ENCODE peak calls at places on chromosomes 1 and 21, in seven cellular contexts. One of them, this sample, is unnamed. For H3K4me1, the result is how much of the 10 kb centered on the place peaks cover.

GRCh38 chr1:24963099-24963872 is 33.2 kb upstream of the RUNX3 start:
- DNase-seq in esophagus squamous epithelium: no peak
- DNase-seq in adipocyte: no peak
- DNase-seq in body of pancreas: no peak
- DNase-seq in transverse colon: peak
- DNase-seq in psoas muscle: no peak
- DNase-seq in CD8-positive, alpha-beta T cell: peak
- DNase-seq in this sample: peak

GRCh38 chr1:21924503-21925005 is 12.6 kb downstream of the HSPG2 start:
- DNase-seq in esophagus squamous epithelium: no peak
- DNase-seq in adipocyte: no peak
- DNase-seq in body of pancreas: no peak
- DNase-seq in transverse colon: no peak
- DNase-seq in psoas muscle: peak
- DNase-seq in CD8-positive, alpha-beta T cell: no peak
- DNase-seq in this sample: peak

GRCh38 chr1:228370941-228371740 is 35.5 kb downstream of the TRIM11 start:
- DNase-seq in esophagus squamous epithelium: no peak
- DNase-seq in adipocyte: no peak
- DNase-seq in body of pancreas: no peak
- DNase-seq in transverse colon: no peak
- DNase-seq in psoas muscle: peak
- DNase-seq in CD8-positive, alpha-beta T cell: peak
- DNase-seq in this sample: no peak

GRCh38 chr1:12402159-12402673 is 172.4 kb downstream of the VPS13D start:
- DNase-seq in esophagus squamous epithelium: no peak
- DNase-seq in adipocyte: no peak
- DNase-seq in body of pancreas: no peak
- DNase-seq in transverse colon: no peak
- DNase-seq in psoas muscle: no peak
- DNase-seq in CD8-positive, alpha-beta T cell: no peak
- DNase-seq in this sample: no peak

GRCh38 chr1:94949681-94950661 is 23.1 kb upstream of the CNN3 start:
- DNase-seq in esophagus squamous epithelium: no peak
- DNase-seq in adipocyte: no peak
- DNase-seq in body of pancreas: peak
- DNase-seq in transverse colon: peak
- DNase-seq in psoas muscle: no peak
- DNase-seq in CD8-positive, alpha-beta T cell: no peak
- DNase-seq in this sample: peak

GRCh38 chr1:98355656-98356384 is 305.7 kb upstream of the SNX7 start:
- DNase-seq in esophagus squamous epithelium: no peak
- DNase-seq in adipocyte: no peak
- DNase-seq in body of pancreas: no peak
- DNase-seq in transverse colon: no peak
- DNase-seq in psoas muscle: no peak
- DNase-seq in CD8-positive, alpha-beta T cell: no peak
- DNase-seq in this sample: no peak

GRCh38 chr1:44511769-44512168 is 106.7 kb downstream of the RNF220 start:
- DNase-seq in esophagus squamous epithelium: no peak
- DNase-seq in adipocyte: peak
- DNase-seq in body of pancreas: no peak
- DNase-seq in transverse colon: no peak
- DNase-seq in psoas muscle: no peak
- DNase-seq in CD8-positive, alpha-beta T cell: no peak
- DNase-seq in this sample: no peak

GRCh38 chr1:109281680-109282496 is 1.1 kb downstream of the PSRC1 start:
- DNase-seq in esophagus squamous epithelium: no peak
- DNase-seq in adipocyte: peak
- DNase-seq in body of pancreas: no peak
- DNase-seq in transverse colon: no peak
- DNase-seq in psoas muscle: no peak
- DNase-seq in CD8-positive, alpha-beta T cell: no peak
- DNase-seq in this sample: no peak

GRCh38 chr1:207027221-207027777 is 5.3 kb downstream of the C1orf116 start:
- DNase-seq in esophagus squamous epithelium: no peak
- DNase-seq in adipocyte: no peak
- DNase-seq in body of pancreas: no peak
- DNase-seq in transverse colon: peak
- DNase-seq in psoas muscle: no peak
- DNase-seq in CD8-positive, alpha-beta T cell: no peak
- DNase-seq in this sample: peak
- H3K4me1 ChIP-seq in esophagus squamous epithelium: under half
- H3K4me1 ChIP-seq in adipocyte: under half
- H3K4me1 ChIP-seq in body of pancreas: half or more
- H3K4me1 ChIP-seq in transverse colon: under half
- H3K4me1 ChIP-seq in psoas muscle: under half
- H3K4me1 ChIP-seq in CD8-positive, alpha-beta T cell: under half
- H3K4me1 ChIP-seq in this sample: under half

DNA sequence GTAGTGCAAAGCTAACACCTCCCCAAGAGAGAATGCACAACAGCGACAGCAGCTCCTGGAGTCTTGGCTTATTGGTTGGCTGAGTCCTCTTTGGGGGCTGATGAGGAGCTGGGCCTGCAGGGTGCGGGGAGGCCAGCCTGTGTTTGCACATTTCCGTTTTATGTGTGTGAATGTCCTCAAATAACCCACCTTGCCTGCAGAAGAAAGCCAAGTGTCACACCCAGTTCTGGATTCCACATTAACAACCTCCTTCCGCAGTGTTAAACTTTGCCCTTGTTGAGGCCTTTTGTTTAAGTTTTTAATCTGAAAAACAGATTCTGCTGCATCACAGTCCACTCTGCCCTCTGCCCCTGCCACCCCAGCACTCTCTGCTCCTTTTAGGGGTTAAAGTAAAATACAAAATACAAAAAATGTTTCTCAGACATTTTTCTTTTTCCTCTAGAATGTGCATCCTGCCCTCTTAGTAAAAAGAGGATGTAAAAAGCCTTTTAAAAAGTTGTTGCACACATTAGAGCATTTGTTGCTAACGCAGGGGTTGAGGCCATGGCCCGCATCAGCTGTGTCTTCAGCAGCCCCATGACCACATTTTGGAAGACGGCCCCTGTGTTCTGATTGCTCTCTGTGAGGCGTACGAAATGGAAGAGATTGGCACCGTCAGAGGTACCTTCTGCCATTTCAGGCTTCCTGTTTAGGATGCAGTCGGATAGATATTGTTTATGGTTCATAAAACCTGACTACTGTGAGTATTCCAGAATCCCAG is 274.3 kb downstream of the TM2D1 start:
- DNase-seq in esophagus squamous epithelium: no peak
- DNase-seq in adipocyte: no peak
- DNase-seq in body of pancreas: no peak
- DNase-seq in transverse colon: peak
- DNase-seq in psoas muscle: peak
- DNase-seq in CD8-positive, alpha-beta T cell: no peak
- DNase-seq in this sample: no peak
- H3K4me1 ChIP-seq in esophagus squamous epithelium: half or more
- H3K4me1 ChIP-seq in adipocyte: half or more
- H3K4me1 ChIP-seq in body of pancreas: under half
- H3K4me1 ChIP-seq in transverse colon: half or more
- H3K4me1 ChIP-seq in psoas muscle: half or more
- H3K4me1 ChIP-seq in CD8-positive, alpha-beta T cell: under half
- H3K4me1 ChIP-seq in this sample: under half

GRCh38 chr1:234397732-234398131 is 24.5 kb downstream of the COA6 start:
- DNase-seq in esophagus squamous epithelium: no peak
- DNase-seq in adipocyte: no peak
- DNase-seq in body of pancreas: no peak
- DNase-seq in transverse colon: no peak
- DNase-seq in psoas muscle: no peak
- DNase-seq in CD8-positive, alpha-beta T cell: no peak
- DNase-seq in this sample: no peak

GRCh38 chr1:234396092-234396491 is 22.8 kb downstream of the COA6 start:
- DNase-seq in esophagus squamous epithelium: no peak
- DNase-seq in adipocyte: no peak
- DNase-seq in body of pancreas: no peak
- DNase-seq in transverse colon: no peak
- DNase-seq in psoas muscle: no peak
- DNase-seq in CD8-positive, alpha-beta T cell: no peak
- DNase-seq in this sample: no peak

GRCh38 chr1:234396871-234397270 is 23.6 kb downstream of the COA6 start:
- DNase-seq in esophagus squamous epithelium: no peak
- DNase-seq in adipocyte: no peak
- DNase-seq in body of pancreas: no peak
- DNase-seq in transverse colon: no peak
- DNase-seq in psoas muscle: no peak
- DNase-seq in CD8-positive, alpha-beta T cell: no peak
- DNase-seq in this sample: no peak

GRCh38 chr1:234395297-234395696 is 22.0 kb downstream of the COA6 start:
- DNase-seq in esophagus squamous epithelium: no peak
- DNase-seq in adipocyte: no peak
- DNase-seq in body of pancreas: no peak
- DNase-seq in transverse colon: no peak
- DNase-seq in psoas muscle: no peak
- DNase-seq in CD8-positive, alpha-beta T cell: no peak
- DNase-seq in this sample: no peak

DNA sequence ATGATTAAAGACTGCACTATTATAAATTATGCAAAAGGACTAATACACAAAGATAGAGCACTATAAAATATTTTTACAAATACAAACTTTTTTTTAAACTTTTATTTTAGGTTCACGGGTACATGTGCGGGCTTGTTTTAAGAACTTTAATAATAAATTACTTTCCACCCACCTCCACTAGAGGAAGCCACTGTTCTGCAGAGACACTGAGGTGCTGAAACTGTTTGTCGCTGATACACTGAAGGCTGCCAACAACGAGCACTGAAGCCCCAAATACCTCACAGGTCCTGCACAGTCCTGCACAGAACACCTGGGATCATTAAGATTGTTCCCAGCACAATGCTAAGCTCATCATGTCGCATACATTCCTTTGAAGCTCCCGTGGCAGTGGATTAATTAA is 19.9 kb downstream of the COA6 start:
- DNase-seq in esophagus squamous epithelium: no peak
- DNase-seq in adipocyte: no peak
- DNase-seq in body of pancreas: no peak
- DNase-seq in transverse colon: no peak
- DNase-seq in psoas muscle: no peak
- DNase-seq in CD8-positive, alpha-beta T cell: no peak
- DNase-seq in this sample: no peak
- H3K4me1 ChIP-seq in esophagus squamous epithelium: under half
- H3K4me1 ChIP-seq in adipocyte: under half
- H3K4me1 ChIP-seq in body of pancreas: under half
- H3K4me1 ChIP-seq in transverse colon: under half
- H3K4me1 ChIP-seq in psoas muscle: under half
- H3K4me1 ChIP-seq in CD8-positive, alpha-beta T cell: under half
- H3K4me1 ChIP-seq in this sample: under half

DNA sequence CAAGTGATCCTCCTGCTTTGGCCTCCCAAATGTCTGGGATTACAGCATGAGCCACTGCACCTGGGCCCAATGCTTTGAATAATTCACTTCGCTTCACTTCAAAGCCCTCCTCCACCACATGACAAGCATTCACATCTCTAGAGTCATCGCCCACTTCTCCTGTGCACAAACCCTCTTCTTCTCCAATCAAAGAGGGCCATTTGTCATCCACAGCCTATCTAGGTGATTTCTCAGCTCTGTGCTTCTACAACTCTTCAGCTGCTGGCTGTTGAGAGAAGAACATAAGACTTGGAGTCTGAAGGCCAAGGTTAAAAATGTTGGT is 20.1 kb upstream of the PSMB2 start:
- DNase-seq in esophagus squamous epithelium: no peak
- DNase-seq in adipocyte: no peak
- DNase-seq in body of pancreas: no peak
- DNase-seq in transverse colon: no peak
- DNase-seq in psoas muscle: no peak
- DNase-seq in CD8-positive, alpha-beta T cell: no peak
- DNase-seq in this sample: no peak
- H3K4me1 ChIP-seq in esophagus squamous epithelium: under half
- H3K4me1 ChIP-seq in adipocyte: under half
- H3K4me1 ChIP-seq in body of pancreas: under half
- H3K4me1 ChIP-seq in transverse colon: under half
- H3K4me1 ChIP-seq in psoas muscle: under half
- H3K4me1 ChIP-seq in CD8-positive, alpha-beta T cell: under half
- H3K4me1 ChIP-seq in this sample: under half

DNA sequence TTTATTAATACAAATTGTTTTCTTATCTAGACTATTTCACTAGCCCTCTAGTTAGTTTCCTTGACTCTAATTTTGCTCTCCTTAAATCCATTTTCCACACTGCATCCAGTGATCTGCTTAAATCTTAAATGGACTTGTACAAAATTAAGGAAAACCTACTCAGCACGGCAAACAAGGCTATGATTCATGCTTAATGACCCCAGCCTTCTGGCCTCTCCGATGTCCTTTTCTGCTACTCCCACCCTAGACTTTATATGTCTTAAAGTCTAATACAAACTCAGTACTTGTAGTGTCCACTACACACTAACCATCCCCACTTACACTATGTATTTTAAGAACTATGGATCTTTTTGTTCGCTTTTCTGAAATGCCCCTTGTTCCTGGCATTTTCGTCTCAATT is 2.2 kb downstream of the TMED5 start:
- DNase-seq in esophagus squamous epithelium: no peak
- DNase-seq in adipocyte: peak
- DNase-seq in body of pancreas: no peak
- DNase-seq in transverse colon: no peak
- DNase-seq in psoas muscle: no peak
- DNase-seq in CD8-positive, alpha-beta T cell: no peak
- DNase-seq in this sample: no peak
- H3K4me1 ChIP-seq in esophagus squamous epithelium: under half
- H3K4me1 ChIP-seq in adipocyte: under half
- H3K4me1 ChIP-seq in body of pancreas: under half
- H3K4me1 ChIP-seq in transverse colon: under half
- H3K4me1 ChIP-seq in psoas muscle: under half
- H3K4me1 ChIP-seq in CD8-positive, alpha-beta T cell: under half
- H3K4me1 ChIP-seq in this sample: under half

DNA sequence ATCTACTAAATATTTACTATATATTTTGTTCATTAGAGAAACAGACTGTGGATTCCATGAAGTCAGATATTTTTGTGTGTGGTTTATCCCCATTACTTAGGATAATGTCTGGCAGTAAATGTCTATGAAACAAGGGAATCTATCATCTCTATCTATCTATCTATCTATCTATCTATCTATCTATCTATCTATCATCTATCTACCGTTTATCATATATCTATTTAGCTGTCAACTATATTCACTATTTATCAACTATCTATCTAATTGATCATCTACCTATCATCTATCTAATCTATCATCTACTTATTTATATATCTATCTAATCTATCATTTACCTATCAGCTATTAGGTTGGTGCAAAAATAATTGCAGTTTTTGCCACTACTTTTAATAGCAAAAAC is 255.7 kb downstream of the GRIK1 start:
- DNase-seq in esophagus squamous epithelium: no peak
- DNase-seq in adipocyte: no peak
- DNase-seq in body of pancreas: no peak
- DNase-seq in transverse colon: no peak
- DNase-seq in psoas muscle: no peak
- DNase-seq in CD8-positive, alpha-beta T cell: no peak
- DNase-seq in this sample: no peak
- H3K4me1 ChIP-seq in esophagus squamous epithelium: under half
- H3K4me1 ChIP-seq in adipocyte: under half
- H3K4me1 ChIP-seq in body of pancreas: under half
- H3K4me1 ChIP-seq in transverse colon: under half
- H3K4me1 ChIP-seq in psoas muscle: under half
- H3K4me1 ChIP-seq in CD8-positive, alpha-beta T cell: under half
- H3K4me1 ChIP-seq in this sample: under half